ENCODE peak calls at places on chromosomes 12 and 14, in six cellular contexts. F is endodermal cell; J is adipocyte; E is CD4-positive, alpha-beta memory T cell; V is HCT116; Z is fibroblast of pulmonary artery. A is an unnamed sample.

GRCh38 chr12:25250744-25251730 is at the start of gene KRAS:
- DNase-seq in F (peak; percentile 99), J (peak; percentile 100), E (peak; percentile 92), V (peak; percentile 88), Z (peak; percentile 99), A (peak; percentile 99)

GRCh38 chr14:79260406-79260805 is 950.9 kb downstream of the DIO2 start:
- DNase-seq in F (no peak), J (no peak), E (no peak), V (no peak), Z (no peak), A (no peak)

GRCh38 chr14:60803871-60804270 is 69.3 kb downstream of the MNAT1 start:
- DNase-seq in F (no peak), J (no peak), E (no peak), V (no peak), Z (no peak), A (no peak)

GRCh38 chr14:87992720-87993484 is at the start of gene GALC:
- DNase-seq in F (peak; percentile 97), J (peak; percentile 95), E (peak; percentile 96), V (no peak), Z (peak; percentile 92), A (peak; percentile 98)

GRCh38 chr12:48977290-48978281 is 536 bp upstream of the WNT1 start:
- DNase-seq in F (peak; percentile 93), J (peak; percentile 83), E (peak; percentile 81), V (no peak), Z (peak; percentile 48), A (peak; percentile 95)

GRCh38 chr14:68705741-68706283 is 87.1 kb downstream of the ZFP36L1 start:
- DNase-seq in F (peak; percentile 52), J (no peak), E (no peak), V (no peak), Z (no peak), A (no peak)

GRCh38 chr12:3727877-3728632 is 24.9 kb downstream of the CRACR2A start:
- DNase-seq in F (no peak), J (peak; percentile 9), E (peak; percentile 74), V (no peak), Z (peak; percentile 56), A (no peak)

GRCh38 chr14:93120952-93121834 is 5.5 kb upstream of the ITPK1 start:
- DNase-seq in F (no peak), J (no peak), E (no peak), V (no peak), Z (no peak), A (no peak)

GRCh38 chr12:89160716-89161123 is 191.6 kb downstream of the DUSP6 start:
- DNase-seq in F (no peak), J (peak; percentile 84), E (no peak), V (no peak), Z (peak; percentile 70), A (peak; percentile 74)

GRCh38 chr14:69685217-69685616 is 73.8 kb downstream of the SUSD6 start:
- DNase-seq in F (no peak), J (no peak), E (peak; percentile 22), V (no peak), Z (no peak), A (no peak)

GRCh38 chr12:12518464-12518845 is 44.2 kb downstream of the DUSP16 start:
- DNase-seq in F (no peak), J (no peak), E (no peak), V (no peak), Z (no peak), A (no peak)

GRCh38 chr12:109053382-109054123 is 1.2 kb downstream of the USP30 start:
- DNase-seq in F (no peak), J (peak; percentile 10), E (peak; percentile 64), V (no peak), Z (no peak), A (no peak)

GRCh38 chr14:30129795-30130194 is 202.1 kb upstream of the PRKD1 start:
- DNase-seq in F (peak; percentile 58), J (peak; percentile 5), E (no peak), V (no peak), Z (no peak), A (no peak)

GRCh38 chr12:129746318-129746717 is 157.5 kb downstream of the TMEM132D start:
- DNase-seq in F (no peak), J (no peak), E (no peak), V (no peak), Z (no peak), A (no peak)

GRCh38 chr12:6772729-6773661 is 675 bp downstream of the LAG3 start:
- DNase-seq in F (peak; percentile 73), J (no peak), E (no peak), V (no peak), Z (no peak), A (no peak)

GRCh38 chr12:80935076-80935475 is 2.7 kb downstream of the LIN7A start:
- DNase-seq in F (no peak), J (no peak), E (no peak), V (no peak), Z (no peak), A (no peak)

GRCh38 chr14:74368026-74368425 is 19.8 kb downstream of the VRTN start:
- DNase-seq in F (no peak), J (no peak), E (no peak), V (no peak), Z (no peak), A (no peak)

GRCh38 chr12:57811028-57811755 is 7.3 kb downstream of the AVIL start:
- DNase-seq in F (no peak), J (no peak), E (no peak), V (no peak), Z (no peak), A (no peak)

GRCh38 chr12:68813242-68813593 is 5.2 kb downstream of the MDM2 start:
- DNase-seq in F (no peak), J (no peak), E (no peak), V (no peak), Z (no peak), A (no peak)

DNA sequence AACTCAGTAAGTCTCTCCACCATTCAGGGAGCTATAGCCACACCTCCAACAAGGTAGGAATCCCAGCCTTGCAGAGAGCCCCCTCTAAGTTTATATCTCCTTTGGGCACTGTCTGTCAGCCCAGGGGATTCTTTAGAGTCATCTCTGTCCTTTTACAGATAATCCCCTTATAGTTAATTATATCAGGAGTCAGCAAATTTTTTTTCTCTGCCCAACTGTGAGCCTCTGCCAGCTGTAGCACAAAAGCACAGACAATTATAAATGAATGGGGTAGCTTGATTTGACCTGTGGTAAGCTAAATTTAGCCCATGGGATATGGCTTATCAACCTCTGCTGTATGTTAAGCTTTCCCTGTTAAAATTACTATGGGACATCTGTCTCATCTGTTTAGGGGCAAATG is 8.3 kb downstream of the CEP128 start:
- DNase-seq in F (no peak), J (no peak), E (no peak), V (no peak), Z (no peak), A (no peak)
- H3K4me3 ChIP-seq in F (no peak overlapping the region), J (no peak overlapping the region), E (no peak overlapping the region), V (no peak overlapping the region), Z (no peak overlapping the region), A (no peak overlapping the region)

GRCh38 chr12:113748707-113749432 is 217.3 kb downstream of the RBM19 start:
- DNase-seq in F (no peak), J (no peak), E (no peak), V (no peak), Z (no peak), A (no peak)
- H3K4me3 ChIP-seq in F (no peak overlapping the region), J (no peak overlapping the region), E (no peak overlapping the region), V (no peak overlapping the region), Z (no peak overlapping the region), A (no peak overlapping the region)

GRCh38 chr12:131274906-131275305 is 321.2 kb downstream of the ADGRD1 start:
- DNase-seq in F (no peak), J (no peak), E (no peak), V (no peak), Z (no peak), A (peak; percentile 10)
- H3K4me3 ChIP-seq in F (no peak overlapping the region), J (no peak overlapping the region), E (no peak overlapping the region), V (no peak overlapping the region), Z (no peak overlapping the region), A (no peak overlapping the region)

DNA sequence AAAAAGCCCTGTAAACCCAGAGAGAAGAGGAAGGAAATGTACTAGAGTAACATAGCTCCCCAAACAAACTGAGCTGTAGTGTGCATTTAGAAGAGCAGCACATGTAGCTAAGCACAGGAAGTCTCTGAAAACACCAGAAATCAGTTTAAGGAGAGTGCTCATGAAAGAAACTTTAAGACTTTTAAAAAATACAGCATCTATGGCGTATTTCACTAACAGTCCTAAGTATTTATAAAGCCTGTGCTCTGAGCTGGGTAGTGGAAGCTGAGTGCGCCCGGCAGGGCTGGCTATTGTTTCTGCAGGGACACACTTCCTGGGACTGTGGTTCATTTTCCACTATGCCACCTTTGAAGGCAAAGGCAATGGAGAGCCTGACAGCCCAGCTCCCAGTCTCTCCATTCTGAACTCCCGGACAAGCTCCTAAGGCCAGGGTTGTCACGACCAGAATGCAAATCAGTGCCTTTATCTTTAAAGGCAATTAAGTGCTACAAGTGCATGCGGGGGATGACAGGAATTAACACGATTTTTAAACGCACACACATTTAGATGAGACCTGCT is 45.4 kb downstream of the NIN start:
- DNase-seq in F (peak; percentile 65), J (no peak), E (no peak), V (no peak), Z (no peak), A (no peak)
- H3K4me3 ChIP-seq in F (peak overlapping the region; percentile 8), J (no peak overlapping the region), E (no peak overlapping the region), V (no peak overlapping the region), Z (no peak overlapping the region), A (no peak overlapping the region)

DNA sequence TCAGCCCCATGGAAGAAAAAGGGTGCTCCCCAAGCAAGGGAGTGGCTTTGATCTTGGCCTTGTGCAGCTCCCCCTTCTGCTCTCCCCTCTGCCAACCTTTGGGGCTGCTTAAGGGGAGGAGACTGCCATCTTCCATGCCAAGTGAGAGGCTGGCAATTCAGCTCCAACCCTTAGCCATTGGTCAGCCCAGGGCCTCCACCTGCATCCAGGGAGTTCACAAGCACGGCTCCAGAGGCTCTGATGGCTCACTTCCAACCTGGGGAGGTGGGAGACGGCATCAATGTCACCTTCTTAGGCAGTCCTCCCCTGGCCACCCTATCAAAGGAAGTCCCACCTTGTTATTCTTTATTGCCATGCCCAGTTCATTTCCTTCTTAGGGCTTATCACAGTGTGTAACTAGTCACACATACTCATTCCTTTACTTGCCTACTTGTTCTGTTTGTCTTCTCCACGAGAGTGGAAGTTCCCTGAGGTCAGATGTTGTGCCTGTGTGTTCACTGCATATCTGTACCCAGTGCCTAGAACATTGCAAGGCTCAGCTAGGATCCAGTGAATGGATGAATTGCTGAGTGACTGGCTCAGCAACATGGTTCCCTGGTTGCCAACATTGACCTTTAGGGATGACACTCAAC is 5.0 kb downstream of the HDAC7 start:
- DNase-seq in F (no peak), J (no peak), E (no peak), V (no peak), Z (no peak), A (peak; percentile 29)
- H3K4me3 ChIP-seq in F (no peak overlapping the region), J (peak overlapping the region; percentile 78), E (no peak overlapping the region), V (no peak overlapping the region), Z (no peak overlapping the region), A (no peak overlapping the region)

GRCh38 chr14:65461730-65462129 is 49.2 kb downstream of the FUT8 start:
- DNase-seq in F (no peak), J (peak; percentile 23), E (no peak), V (no peak), Z (peak; percentile 24), A (no peak)
- H3K4me3 ChIP-seq in F (no peak overlapping the region), J (no peak overlapping the region), E (no peak overlapping the region), V (no peak overlapping the region), Z (no peak overlapping the region), A (no peak overlapping the region)